ENCODE peak calls at places on chromosomes 4 and X, in ten cellular contexts. F, O, L, D, G, V, N, J, P and A are unnamed samples. For H3K4me1, the result is how much of the 10 kb centered on the place peaks cover.

GRCh38 chr4:142565771-142566170 is 280.3 kb downstream of the INPP4B start:
- DNase-seq in F (no peak), O (no peak), L (no peak), D (no peak), G (no peak), V (no peak), N (no peak), J (no peak), P (no peak), A (no peak)

GRCh38 chrX:117990438-117990837 is 126.2 kb downstream of the KLHL13 start:
- DNase-seq in F (no peak), O (no peak), L (no peak), D (no peak), G (no peak), V (peak), N (no peak), J (no peak), P (no peak), A (no peak)

GRCh38 chr4:180598281-180598680 is 1644.9 kb upstream of the TENM3 start:
- DNase-seq in F (no peak), O (no peak), L (no peak), D (no peak), G (no peak), V (peak), N (no peak), J (no peak), P (no peak), A (no peak)

GRCh38 chr4:108417923-108418322 is 202.5 kb upstream of the RPL34 start:
- DNase-seq in F (no peak), O (no peak), L (no peak), D (no peak), G (no peak), V (peak), N (no peak), J (no peak), P (no peak), A (no peak)

GRCh38 chr4:15809058-15809457 is 30.9 kb downstream of the CD38 start:
- DNase-seq in F (no peak), O (no peak), L (no peak), D (no peak), G (no peak), V (no peak), N (no peak), J (no peak), P (no peak), A (no peak)

GRCh38 chr4:102334624-102335023 is 10.7 kb downstream of the SLC39A8 start:
- DNase-seq in F (no peak), O (no peak), L (no peak), D (no peak), G (no peak), V (no peak), N (no peak), J (no peak), P (no peak), A (no peak)

GRCh38 chrX:9700555-9700954 is 65.1 kb downstream of the GPR143 start:
- DNase-seq in F (no peak), O (peak), L (no peak), D (no peak), G (no peak), V (no peak), N (no peak), J (no peak), P (no peak), A (no peak)

GRCh38 chr4:137394000-137394399 is 138.3 kb downstream of the PCDH18 start:
- DNase-seq in F (no peak), O (no peak), L (no peak), D (no peak), G (no peak), V (no peak), N (no peak), J (no peak), P (no peak), A (no peak)

GRCh38 chrX:39582091-39582490 is 515.7 kb downstream of the BCOR start:
- DNase-seq in F (no peak), O (no peak), L (no peak), D (no peak), G (no peak), V (peak), N (no peak), J (peak), P (no peak), A (no peak)

GRCh38 chr4:88204882-88205281 is 46.4 kb upstream of the ABCG2 start:
- DNase-seq in F (no peak), O (no peak), L (no peak), D (no peak), G (no peak), V (no peak), N (no peak), J (no peak), P (no peak), A (no peak)

GRCh38 chr4:47486306-47486705 is 1.2 kb downstream of the ATP10D start:
- DNase-seq in F (no peak), O (no peak), L (no peak), D (no peak), G (no peak), V (no peak), N (no peak), J (no peak), P (no peak), A (no peak)

GRCh38 chrX:2960861-2961515 is 31.8 kb upstream of the ARSD start:
- DNase-seq in F (no peak), O (peak), L (no peak), D (no peak), G (no peak), V (no peak), N (no peak), J (no peak), P (no peak), A (no peak)

GRCh38 chrX:31656013-31656412 is 584.2 kb upstream of the FTHL17 start:
- DNase-seq in F (no peak), O (no peak), L (no peak), D (no peak), G (no peak), V (peak), N (no peak), J (no peak), P (no peak), A (no peak)

GRCh38 chrX:104347860-104348259 is 93.1 kb upstream of the ESX1 start:
- DNase-seq in F (no peak), O (no peak), L (no peak), D (no peak), G (no peak), V (peak), N (no peak), J (no peak), P (no peak), A (no peak)

GRCh38 chrX:19705196-19705769 is 182.1 kb downstream of the SH3KBP1 start:
- DNase-seq in F (no peak), O (no peak), L (no peak), D (no peak), G (no peak), V (peak), N (no peak), J (no peak), P (no peak), A (no peak)

GRCh38 chrX:149506349-149506748 is 1.2 kb upstream of the IDS start:
- DNase-seq in F (no peak), O (no peak), L (no peak), D (no peak), G (peak), V (no peak), N (no peak), J (no peak), P (no peak), A (no peak)

GRCh38 chr4:183443609-183444148 is 757 bp upstream of the CDKN2AIP start:
- DNase-seq in F (no peak), O (peak), L (peak), D (no peak), G (peak), V (peak), N (no peak), J (no peak), P (peak), A (no peak)

GRCh38 chrX:45781901-45782553 is 581.4 kb upstream of the DIPK2B start:
- DNase-seq in F (no peak), O (no peak), L (no peak), D (no peak), G (peak), V (peak), N (no peak), J (no peak), P (no peak), A (no peak)

GRCh38 chr4:120801171-120801758 is 121.3 kb downstream of the PRDM5 start:
- DNase-seq in F (peak), O (no peak), L (peak), D (peak), G (no peak), V (peak), N (no peak), J (no peak), P (no peak), A (peak)

GRCh38 chr4:106775636-106776035 is 260.5 kb downstream of the DKK2 start:
- DNase-seq in F (no peak), O (no peak), L (no peak), D (no peak), G (no peak), V (no peak), N (no peak), J (no peak), P (no peak), A (no peak)

GRCh38 chrX:126929071-126929470 is 109.5 kb downstream of the PRR32 start:
- DNase-seq in F (no peak), O (no peak), L (no peak), D (no peak), G (no peak), V (no peak), N (no peak), J (no peak), P (no peak), A (no peak)

GRCh38 chr4:110287130-110287529 is 88.7 kb upstream of the ELOVL6 start:
- DNase-seq in F (no peak), O (no peak), L (no peak), D (no peak), G (peak), V (peak), N (no peak), J (no peak), P (no peak), A (peak)

GRCh38 chr4:2791518-2792395 is 1.1 kb upstream of the SH3BP2 start:
- DNase-seq in F (peak), O (no peak), L (no peak), D (peak), G (no peak), V (no peak), N (peak), J (peak), P (no peak), A (no peak)

GRCh38 chr4:126592088-126592487 is 1040.7 kb upstream of the INTU start:
- DNase-seq in F (no peak), O (no peak), L (no peak), D (no peak), G (no peak), V (no peak), N (no peak), J (no peak), P (no peak), A (no peak)

GRCh38 chr4:127985989-127986388 is 20.8 kb downstream of the ABHD18 start:
- DNase-seq in F (no peak), O (no peak), L (no peak), D (no peak), G (no peak), V (no peak), N (no peak), J (no peak), P (no peak), A (no peak)

GRCh38 chr4:86961605-86962295 is 26.9 kb downstream of the AFF1 start:
- DNase-seq in F (no peak), O (no peak), L (no peak), D (no peak), G (no peak), V (peak), N (no peak), J (peak), P (no peak), A (no peak)

GRCh38 chr4:184816962-184817361 is 8.8 kb downstream of the ACSL1 start:
- DNase-seq in F (no peak), O (no peak), L (no peak), D (no peak), G (no peak), V (no peak), N (no peak), J (no peak), P (no peak), A (no peak)
- H3K4me1 ChIP-seq in F (under half), O (under half), L (under half), D (half or more), G (half or more), V (under half), N (under half), J (half or more), P (under half), A (under half)

DNA sequence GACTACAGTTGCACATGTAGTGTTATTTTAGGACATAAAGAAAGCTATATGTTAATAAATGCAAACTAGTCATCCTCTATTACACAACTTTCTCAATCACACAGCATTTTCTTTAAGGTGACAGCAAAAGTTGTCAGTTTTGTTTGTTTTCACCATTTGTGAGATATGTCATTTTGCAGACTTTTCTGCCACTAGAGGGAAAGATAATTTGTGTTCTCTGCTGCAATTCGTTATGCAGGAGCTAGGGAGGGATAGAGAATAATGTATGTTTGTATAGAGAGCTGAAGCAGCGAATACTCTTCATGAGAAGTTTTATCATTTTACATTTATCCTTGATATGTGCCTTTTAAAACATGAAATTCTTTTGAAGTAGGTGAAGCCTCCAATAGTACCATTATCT is 670.6 kb upstream of the ATOH1 start:
- DNase-seq in F (no peak), O (no peak), L (no peak), D (no peak), G (no peak), V (no peak), N (no peak), J (no peak), P (no peak), A (no peak)
- TF ChIP-seq CTCF in F (no peak), O (peak), L (no peak), D (no peak), G (peak), V (no peak), N (no peak), J (no peak), P (no peak), A (no peak)

GRCh38 chrX:17606211-17606610 is 131.1 kb upstream of the SCML1 start:
- DNase-seq in F (peak), O (no peak), L (no peak), D (no peak), G (no peak), V (no peak), N (no peak), J (no peak), P (no peak), A (no peak)

GRCh38 chrX:17597836-17598434 is 139.4 kb upstream of the SCML1 start:
- DNase-seq in F (peak), O (no peak), L (peak), D (peak), G (no peak), V (peak), N (peak), J (peak), P (peak), A (peak)

GRCh38 chrX:17605676-17606075 is 131.6 kb upstream of the SCML1 start:
- DNase-seq in F (no peak), O (no peak), L (no peak), D (no peak), G (no peak), V (no peak), N (no peak), J (peak), P (no peak), A (no peak)

GRCh38 chrX:17596546-17597205 is 140.6 kb upstream of the SCML1 start:
- DNase-seq in F (no peak), O (no peak), L (no peak), D (no peak), G (no peak), V (peak), N (no peak), J (no peak), P (no peak), A (no peak)

DNA sequence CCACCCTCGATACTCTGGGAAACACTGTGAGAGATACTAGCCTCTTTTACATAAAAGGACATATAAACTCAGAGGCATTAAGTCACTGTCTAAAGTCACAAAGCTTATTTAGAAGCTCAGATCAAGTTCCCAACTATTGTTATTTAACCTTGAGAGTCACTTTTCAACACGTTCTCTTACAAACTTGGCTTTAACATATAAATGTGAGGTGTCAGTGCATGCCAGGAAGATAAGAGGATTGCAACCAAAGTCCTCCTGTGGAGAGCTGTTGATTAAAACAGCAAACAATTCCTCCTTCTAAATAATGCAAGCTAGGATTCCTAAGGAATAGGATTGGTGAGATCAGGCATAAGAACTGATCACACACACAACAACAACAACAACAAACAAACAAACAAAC is 135.5 kb upstream of the SCML1 start:
- DNase-seq in F (no peak), O (no peak), L (no peak), D (no peak), G (no peak), V (no peak), N (no peak), J (no peak), P (no peak), A (no peak)
- H3K4me1 ChIP-seq in F (under half), O (under half), L (half or more), D (under half), G (under half), V (under half), N (under half), J (under half), P (under half), A (under half)

DNA sequence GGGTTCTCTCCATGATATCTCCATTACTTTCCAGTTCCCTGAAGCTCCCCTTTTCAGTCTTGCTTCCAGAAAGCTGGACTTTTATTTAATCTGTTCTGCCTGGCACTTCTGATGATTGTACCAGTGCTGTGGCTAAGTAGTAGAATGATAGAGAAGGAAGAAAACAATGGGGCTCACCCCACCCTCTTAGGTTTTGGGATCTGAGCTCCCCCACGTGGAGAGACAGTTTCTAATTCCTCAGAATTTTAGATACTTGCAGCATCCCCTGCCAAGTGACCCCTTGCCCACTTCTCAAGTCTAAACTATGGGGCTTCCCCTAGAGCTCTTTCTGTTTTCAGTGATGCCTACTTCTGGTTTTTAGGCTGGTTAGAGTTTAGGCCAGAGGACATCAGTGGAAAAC is 73.9 kb downstream of the GC start:
- DNase-seq in F (no peak), O (no peak), L (no peak), D (no peak), G (no peak), V (no peak), N (no peak), J (no peak), P (no peak), A (no peak)
- TF ChIP-seq CTCF in F (no peak), O (peak), L (no peak), D (no peak), G (peak), V (peak), N (no peak), J (no peak), P (peak), A (no peak)

GRCh38 chr4:168535689-168536088 is 38.8 kb downstream of the PALLD start:
- DNase-seq in F (no peak), O (no peak), L (no peak), D (no peak), G (no peak), V (no peak), N (no peak), J (no peak), P (no peak), A (no peak)
- H3K4me1 ChIP-seq in F (under half), O (under half), L (under half), D (under half), G (under half), V (under half), N (under half), J (under half), P (under half), A (under half)

DNA sequence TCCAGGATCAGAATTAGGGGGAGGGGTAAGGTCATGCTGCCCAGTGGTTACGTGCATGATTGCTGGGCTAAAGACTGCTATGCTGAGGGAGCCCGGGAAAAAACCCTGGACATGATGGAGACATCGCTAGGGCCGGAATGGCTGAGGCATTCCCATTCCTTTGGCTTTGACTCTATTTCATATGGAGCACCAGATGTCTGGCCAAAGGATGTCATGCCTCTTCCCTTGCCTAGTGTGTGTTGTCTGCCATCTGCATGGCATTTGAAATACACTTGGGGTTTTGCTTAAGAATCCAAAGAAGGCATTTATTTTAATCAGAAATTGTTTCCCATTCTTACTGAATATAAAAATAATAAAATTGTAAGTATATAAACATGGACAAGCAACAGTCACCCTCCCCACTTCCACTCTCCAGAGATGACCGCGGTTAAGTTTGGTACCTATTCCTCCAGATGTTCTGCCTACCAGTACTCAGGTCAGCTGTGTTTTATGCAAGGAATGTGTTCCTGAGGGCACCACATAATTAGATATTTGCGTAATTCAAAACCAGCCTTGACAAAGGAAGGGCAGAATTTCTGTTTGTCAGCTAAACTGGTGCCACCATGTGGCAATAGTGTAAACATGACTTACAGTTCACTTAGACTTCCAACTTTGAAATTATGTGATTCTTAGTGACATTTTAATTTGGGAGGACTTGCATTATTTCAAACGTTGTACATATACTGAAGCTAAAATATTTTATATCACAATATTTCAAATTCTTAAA is 105.9 kb downstream of the CT47B1 start:
- DNase-seq in F (no peak), O (no peak), L (no peak), D (no peak), G (peak), V (peak), N (no peak), J (peak), P (peak), A (peak)
- TF ChIP-seq CTCF in F (peak), O (peak), L (peak), D (peak), G (peak), V (no peak), N (no peak), J (no peak), P (peak), A (peak)

GRCh38 chr4:37685726-37686372 is 327 bp downstream of the RELL1 start:
- DNase-seq in F (no peak), O (no peak), L (no peak), D (peak), G (no peak), V (no peak), N (peak), J (peak), P (peak), A (peak)
- H3K4me1 ChIP-seq in F (under half), O (under half), L (under half), D (under half), G (under half), V (under half), N (under half), J (under half), P (under half), A (under half)

DNA sequence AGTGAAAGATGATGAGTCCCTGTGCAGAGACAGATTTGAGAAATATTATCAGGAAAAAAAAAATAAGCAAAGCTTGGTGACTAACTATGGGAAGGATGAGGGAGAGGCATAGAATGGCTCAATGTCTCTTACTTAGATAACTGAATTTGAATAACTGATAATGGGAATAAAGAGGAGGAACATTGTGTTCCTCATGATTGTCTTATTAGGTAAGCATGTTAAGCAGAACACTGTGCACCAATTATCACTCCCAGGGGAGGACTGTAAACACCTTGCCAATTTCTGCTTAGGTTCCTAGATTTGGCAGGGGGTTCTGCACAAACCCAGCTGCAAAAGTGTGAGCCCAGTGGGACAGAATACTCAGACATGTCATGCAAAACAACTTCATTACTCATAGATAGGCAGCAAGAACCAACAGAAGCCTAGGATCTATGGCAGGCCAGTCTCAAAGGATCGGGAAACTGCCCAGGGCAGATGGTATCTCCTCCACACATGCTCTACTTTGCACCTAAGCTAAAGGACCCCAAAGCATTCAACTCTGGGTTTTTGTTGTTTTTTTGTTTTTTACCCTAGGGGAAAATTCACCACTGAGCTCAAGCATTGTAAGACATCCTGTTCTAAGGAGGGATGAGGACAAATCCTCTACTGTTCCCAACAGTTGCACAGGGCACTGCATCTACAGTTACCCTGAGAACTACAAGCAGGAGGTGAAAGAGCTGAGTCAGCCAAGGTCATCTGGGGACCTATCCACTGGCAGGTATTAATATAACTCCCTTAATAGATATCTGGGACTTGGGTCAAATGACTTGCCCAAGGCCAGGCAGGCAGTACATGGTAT is 907.0 kb downstream of the RAPGEF2 start:
- DNase-seq in F (no peak), O (no peak), L (no peak), D (no peak), G (no peak), V (no peak), N (no peak), J (no peak), P (no peak), A (no peak)
- TF ChIP-seq CTCF in F (no peak), O (no peak), L (no peak), D (no peak), G (no peak), V (no peak), N (no peak), J (no peak), P (no peak), A (no peak)